ENCODE peak calls at places on chromosomes 2 and 18, in four cellular contexts. N is K562, U is H1, K is GM12878. W is an unnamed sample.

GRCh38 chr2:56741601-56742102 is 557.9 kb downstream of the CCDC85A start:
- DNase-seq in N (no peak), U (no peak), K (no peak), W (peak; percentile 18)

GRCh38 chr2:235561450-235561849 is 67.6 kb downstream of the AGAP1 start:
- DNase-seq in N (no peak), U (no peak), K (no peak), W (no peak)

GRCh38 chr2:106163948-106164580 is 30.0 kb downstream of the UXS1 start:
- DNase-seq in N (no peak), U (no peak), K (no peak), W (no peak)

GRCh38 chr2:122328811-122329210 is 573.4 kb downstream of the TSN start:
- DNase-seq in N (no peak), U (no peak), K (no peak), W (no peak)

GRCh38 chr2:195559431-195559914 is 97.6 kb upstream of the SLC39A10 start:
- DNase-seq in N (no peak), U (peak; percentile 13), K (peak; percentile 99), W (no peak)

GRCh38 chr2:148096012-148096411 is 75.1 kb downstream of the MBD5 start:
- DNase-seq in N (no peak), U (no peak), K (no peak), W (no peak)

GRCh38 chr2:207160115-207160514 is 5.6 kb downstream of the KLF7 start:
- DNase-seq in N (no peak), U (no peak), K (no peak), W (no peak)

GRCh38 chr2:134289225-134289624 is 35.4 kb downstream of the MGAT5 start:
- DNase-seq in N (no peak), U (no peak), K (no peak), W (no peak)

GRCh38 chr2:127020536-127020935 is 86.4 kb downstream of the BIN1 start:
- DNase-seq in N (no peak), U (no peak), K (no peak), W (no peak)

GRCh38 chr2:160928854-160929301 is 231.3 kb upstream of the TANK start:
- DNase-seq in N (no peak), U (no peak), K (no peak), W (peak; percentile 91)

GRCh38 chr2:223626713-223627112 is 24.6 kb upstream of the SCG2 start:
- DNase-seq in N (no peak), U (no peak), K (no peak), W (no peak)

DNA sequence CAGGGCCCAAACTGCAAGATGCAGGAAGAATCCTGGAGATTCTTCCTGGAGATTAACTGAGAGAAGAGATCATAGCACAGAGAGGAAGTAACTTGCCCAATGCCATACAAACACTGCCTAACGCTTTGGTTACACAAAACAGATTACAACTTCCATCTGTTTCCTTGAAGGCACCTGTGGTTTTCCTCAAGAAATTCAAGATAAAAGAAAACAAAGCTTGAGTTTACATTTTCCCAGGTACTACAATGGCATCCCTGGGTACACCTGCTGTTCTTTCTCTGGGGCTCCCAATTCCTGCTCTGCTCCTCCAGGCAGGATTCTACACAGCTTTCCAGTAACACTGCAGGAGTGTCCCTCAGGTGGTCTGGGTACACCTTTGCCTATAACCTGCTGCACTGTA is 781.9 kb upstream of the ID2 start:
- DNase-seq in N (no peak), U (no peak), K (no peak), W (no peak)
- TF ChIP-seq GABPA in N (no peak), U (no peak), K (no peak), W (no peak)

GRCh38 chr18:61851940-61852451 is 40.8 kb downstream of the RNF152 start:
- DNase-seq in N (no peak), U (no peak), K (no peak), W (no peak)
- TF ChIP-seq ZNF274 in N (no peak), U (no peak), K (no peak), W (no peak)

GRCh38 chr2:25098056-25098455 is 56.2 kb downstream of the EFR3B start:
- DNase-seq in N (no peak), U (no peak), K (no peak), W (no peak)
- TF ChIP-seq GABPA in N (no peak), U (no peak), K (no peak), W (no peak)

GRCh38 chr18:79749251-79750191 is 48.2 kb upstream of the KCNG2 start:
- DNase-seq in N (no peak), U (no peak), K (no peak), W (no peak)
- TF ChIP-seq ZNF274 in N (no peak), U (no peak), K (no peak), W (no peak)

GRCh38 chr2:60518567-60518966 is 34.9 kb downstream of the BCL11A start:
- DNase-seq in N (no peak), U (no peak), K (no peak), W (no peak)

GRCh38 chr2:60522462-60522861 is 31.0 kb downstream of the BCL11A start:
- DNase-seq in N (no peak), U (no peak), K (no peak), W (no peak)

GRCh38 chr2:60520917-60521539 is 32.4 kb downstream of the BCL11A start:
- DNase-seq in N (no peak), U (no peak), K (no peak), W (no peak)

GRCh38 chr2:60519259-60519863 is 34.1 kb downstream of the BCL11A start:
- DNase-seq in N (no peak), U (no peak), K (no peak), W (no peak)

DNA sequence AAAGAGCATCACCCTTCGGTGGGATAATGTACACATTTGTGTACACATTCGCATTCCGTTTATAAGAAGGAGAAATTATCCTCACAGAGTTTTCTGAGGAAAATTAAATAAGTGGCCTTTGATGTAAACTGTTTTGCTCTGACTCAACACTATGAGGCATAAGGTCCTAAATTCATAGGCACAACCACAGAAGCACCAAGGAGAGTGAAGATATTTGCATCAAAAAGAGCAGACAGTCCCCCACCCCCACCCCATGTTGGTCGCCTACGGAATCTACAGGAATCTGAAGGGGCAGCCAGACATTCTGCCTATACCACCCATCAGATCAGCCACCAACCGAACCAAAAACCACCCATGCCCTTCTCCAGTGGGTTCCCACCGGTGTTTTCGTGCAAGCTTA is 33.0 kb downstream of the BCL11A start:
- DNase-seq in N (no peak), U (no peak), K (no peak), W (no peak)
- TF ChIP-seq GABPA in N (no peak), U (no peak), K (no peak), W (no peak)